ENCODE peak calls at places on chromosome 1, in five cellular contexts. Z is SK-N-SH, R is GM12878, Y is K562, U is HepG2. S is an unnamed sample.

GRCh38 chr1:155389831-155390230 is 69.1 kb downstream of the RUSC1 start:
- DNase-seq in Z (no peak), R (no peak), Y (no peak), U (no peak), S (no peak)

GRCh38 chr1:11885922-11886321 is 27.2 kb upstream of the NPPB start:
- DNase-seq in Z (no peak), R (no peak), Y (no peak), U (no peak), S (no peak)

GRCh38 chr1:236502972-236503639 is 20.7 kb upstream of the LGALS8 start:
- DNase-seq in Z (no peak), R (no peak), Y (peak), U (peak), S (peak)

GRCh38 chr1:38047603-38048146 is 1.1 kb upstream of the POU3F1 start:
- DNase-seq in Z (no peak), R (no peak), Y (no peak), U (no peak), S (no peak)

GRCh38 chr1:111963985-111964738 is 25.3 kb downstream of the KCND3 start:
- DNase-seq in Z (no peak), R (no peak), Y (no peak), U (no peak), S (no peak)

GRCh38 chr1:14987829-14988603 is 165.5 kb upstream of the TMEM51 start:
- DNase-seq in Z (peak), R (no peak), Y (no peak), U (no peak), S (no peak)

GRCh38 chr1:99535470-99536164 is 110.3 kb upstream of the PALMD start:
- DNase-seq in Z (no peak), R (no peak), Y (peak), U (no peak), S (no peak)

GRCh38 chr1:53729536-53730485 is 9.2 kb downstream of the GLIS1 start:
- DNase-seq in Z (no peak), R (no peak), Y (no peak), U (no peak), S (no peak)

GRCh38 chr1:7941437-7941793 is 776 bp upstream of the TNFRSF9 start:
- DNase-seq in Z (no peak), R (no peak), Y (peak), U (no peak), S (no peak)

GRCh38 chr1:107557095-107557494 is 407.9 kb downstream of the VAV3 start:
- DNase-seq in Z (no peak), R (no peak), Y (no peak), U (no peak), S (no peak)

GRCh38 chr1:159009287-159009686 is 420 bp upstream of the IFI16 start:
- DNase-seq in Z (no peak), R (no peak), Y (no peak), U (no peak), S (no peak)

GRCh38 chr1:201602413-201603265 is 63.7 kb downstream of the NAV1 start:
- DNase-seq in Z (no peak), R (no peak), Y (peak), U (no peak), S (no peak)

GRCh38 chr1:183810172-183810571 is 5.3 kb downstream of the RGL1 start:
- DNase-seq in Z (no peak), R (peak), Y (no peak), U (no peak), S (no peak)

GRCh38 chr1:107530543-107530942 is 389.7 kb downstream of the NTNG1 start:
- DNase-seq in Z (no peak), R (no peak), Y (no peak), U (no peak), S (no peak)

GRCh38 chr1:26110731-26111529 is 694 bp upstream of the PDIK1L start:
- DNase-seq in Z (peak), R (no peak), Y (peak), U (peak), S (no peak)

GRCh38 chr1:26156285-26157038 is 2.4 kb upstream of the FAM110D start:
- DNase-seq in Z (peak), R (no peak), Y (no peak), U (no peak), S (no peak)

GRCh38 chr1:217734973-217735372 is 103.8 kb downstream of the SPATA17 start:
- DNase-seq in Z (no peak), R (no peak), Y (no peak), U (no peak), S (no peak)

GRCh38 chr1:8674912-8675311 is 142.5 kb downstream of the RERE start:
- DNase-seq in Z (peak), R (no peak), Y (no peak), U (no peak), S (no peak)

GRCh38 chr1:61626820-61627219 is 98.1 kb downstream of the TM2D1 start:
- DNase-seq in Z (no peak), R (no peak), Y (no peak), U (no peak), S (no peak)

GRCh38 chr1:210757677-210758076 is 376.3 kb downstream of the KCNH1 start:
- DNase-seq in Z (no peak), R (no peak), Y (no peak), U (no peak), S (no peak)

GRCh38 chr1:222095606-222096475 is 354.0 kb upstream of the DUSP10 start:
- DNase-seq in Z (peak), R (peak), Y (peak), U (peak), S (peak)

GRCh38 chr1:42639116-42639515 is 19.1 kb upstream of the PPIH start:
- DNase-seq in Z (no peak), R (no peak), Y (no peak), U (no peak), S (no peak)

GRCh38 chr1:226945106-226945857 is 5.2 kb downstream of the COQ8A start:
- DNase-seq in Z (no peak), R (no peak), Y (peak), U (peak), S (no peak)

GRCh38 chr1:228039986-228040385 is 33.2 kb downstream of the WNT3A start:
- DNase-seq in Z (no peak), R (no peak), Y (no peak), U (no peak), S (no peak)

GRCh38 chr1:147567594-147568381 is 26.5 kb downstream of the BCL9 start:
- DNase-seq in Z (no peak), R (no peak), Y (no peak), U (no peak), S (peak)

GRCh38 chr1:202189012-202189790 is 4.4 kb upstream of the LGR6 start:
- DNase-seq in Z (peak), R (no peak), Y (peak), U (peak), S (peak)

GRCh38 chr1:165501975-165502358 is 41.8 kb upstream of the LRRC52 start:
- DNase-seq in Z (no peak), R (no peak), Y (no peak), U (no peak), S (no peak)

GRCh38 chr1:226779536-226779935 is 40.5 kb upstream of the ITPKB start:
- DNase-seq in Z (no peak), R (no peak), Y (no peak), U (no peak), S (no peak)

GRCh38 chr1:30412241-30413110 is 310.9 kb downstream of the MATN1 start:
- DNase-seq in Z (no peak), R (no peak), Y (no peak), U (no peak), S (no peak)

GRCh38 chr1:6365047-6365446 is 28.5 kb downstream of the ACOT7 start:
- DNase-seq in Z (no peak), R (no peak), Y (no peak), U (no peak), S (no peak)

GRCh38 chr1:22883406-22883805 is 89.3 kb downstream of the LACTBL1 start:
- DNase-seq in Z (no peak), R (no peak), Y (no peak), U (no peak), S (no peak)

GRCh38 chr1:110829955-110830553 is 42.9 kb upstream of the CD53 start:
- DNase-seq in Z (peak), R (peak), Y (peak), U (peak), S (peak)

GRCh38 chr1:20725189-20726106 is 7.1 kb downstream of the SH2D5 start:
- DNase-seq in Z (peak), R (no peak), Y (no peak), U (no peak), S (no peak)

GRCh38 chr1:53992085-53992874 is 25.7 kb downstream of the LDLRAD1 start:
- DNase-seq in Z (no peak), R (no peak), Y (peak), U (peak), S (no peak)

GRCh38 chr1:172180886-172181285 is 239.6 kb upstream of the C1orf105 start:
- DNase-seq in Z (no peak), R (peak), Y (no peak), U (no peak), S (no peak)

GRCh38 chr1:241499910-241500309 is 19.6 kb downstream of the FH start:
- DNase-seq in Z (peak), R (no peak), Y (peak), U (peak), S (no peak)

GRCh38 chr1:118862755-118863154 is 125.4 kb downstream of the TBX15 start:
- DNase-seq in Z (no peak), R (no peak), Y (no peak), U (peak), S (no peak)

GRCh38 chr1:234093741-234094140 is 189.3 kb downstream of the SLC35F3 start:
- DNase-seq in Z (peak), R (no peak), Y (no peak), U (no peak), S (no peak)

GRCh38 chr1:6969106-6969505 is 183.9 kb downstream of the CAMTA1 start:
- DNase-seq in Z (peak), R (no peak), Y (no peak), U (no peak), S (no peak)

GRCh38 chr1:208179303-208179702 is 64.9 kb downstream of the PLXNA2 start:
- DNase-seq in Z (peak), R (no peak), Y (peak), U (no peak), S (no peak)

DNA sequence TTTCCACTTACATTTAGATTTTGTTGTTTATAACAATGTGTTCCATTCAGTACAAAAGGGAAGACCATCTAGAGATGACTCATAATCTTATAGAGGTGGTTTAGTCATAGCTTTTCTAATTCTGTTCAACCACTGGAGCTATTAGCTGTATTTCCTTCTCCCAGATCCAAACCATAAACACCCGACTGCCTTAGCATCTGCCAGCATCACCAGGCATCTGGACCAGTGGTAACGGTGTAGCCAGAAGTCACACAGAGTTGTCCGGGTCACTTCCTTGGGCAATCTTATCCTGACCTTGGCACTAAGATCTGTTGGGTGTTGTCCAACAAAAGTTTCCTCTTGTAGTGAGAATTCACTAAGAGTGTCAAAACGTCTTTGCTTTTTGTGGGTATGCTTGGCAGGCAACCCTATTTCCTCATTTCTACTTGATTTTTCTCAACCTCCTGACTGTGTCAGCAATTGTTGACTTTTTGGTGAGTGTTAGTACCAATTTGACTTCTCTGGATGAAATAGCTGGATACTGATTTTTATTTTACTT is 372.1 kb upstream of the B3GALT2 start:
- DNase-seq in Z (no peak), R (no peak), Y (no peak), U (no peak), S (no peak)
- TF ChIP-seq RFX5 in Z (no peak), R (no peak), Y (no peak), U (no peak), S (no peak)

GRCh38 chr1:78227705-78228260 is 182.0 kb downstream of the GIPC2 start:
- DNase-seq in Z (no peak), R (no peak), Y (no peak), U (no peak), S (no peak)

GRCh38 chr1:78226784-78227183 is 181.0 kb downstream of the GIPC2 start:
- DNase-seq in Z (no peak), R (no peak), Y (no peak), U (no peak), S (no peak)

GRCh38 chr1:78231894-78232293 is 186.1 kb downstream of the GIPC2 start:
- DNase-seq in Z (no peak), R (no peak), Y (no peak), U (no peak), S (no peak)

GRCh38 chr1:78231477-78231876 is 185.7 kb downstream of the GIPC2 start:
- DNase-seq in Z (no peak), R (no peak), Y (no peak), U (no peak), S (no peak)

DNA sequence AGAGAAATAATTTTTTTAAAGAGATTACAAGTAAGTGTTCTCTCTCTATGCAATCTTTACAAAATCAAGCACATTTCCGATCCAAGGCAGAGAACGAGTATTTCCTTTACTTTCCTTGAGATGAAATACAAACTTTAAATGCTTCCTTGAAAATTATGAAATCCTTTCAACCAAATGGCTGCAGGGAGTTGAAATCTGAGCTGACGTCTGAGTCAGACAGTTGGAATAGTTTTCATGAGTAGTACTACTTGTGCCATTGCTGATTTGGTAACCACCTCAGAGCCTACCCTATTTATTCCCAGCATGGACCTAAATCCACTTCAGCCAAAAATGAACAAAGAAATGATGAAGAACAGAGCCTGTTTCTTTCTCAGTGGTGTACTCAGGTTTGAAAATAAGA is 183.6 kb downstream of the GIPC2 start:
- DNase-seq in Z (no peak), R (no peak), Y (no peak), U (no peak), S (no peak)
- H3K4me2 ChIP-seq in Z (no peak), R (no peak), Y (no peak), U (no peak), S (no peak)

GRCh38 chr1:113904674-113905434 is at the start of the genes AP4B1 and DCLRE1B:
- DNase-seq in Z (peak), R (peak), Y (peak), U (peak), S (peak)
- TF ChIP-seq GABPA in Z (peak), R (peak), Y (peak), U (peak), S (peak)

DNA sequence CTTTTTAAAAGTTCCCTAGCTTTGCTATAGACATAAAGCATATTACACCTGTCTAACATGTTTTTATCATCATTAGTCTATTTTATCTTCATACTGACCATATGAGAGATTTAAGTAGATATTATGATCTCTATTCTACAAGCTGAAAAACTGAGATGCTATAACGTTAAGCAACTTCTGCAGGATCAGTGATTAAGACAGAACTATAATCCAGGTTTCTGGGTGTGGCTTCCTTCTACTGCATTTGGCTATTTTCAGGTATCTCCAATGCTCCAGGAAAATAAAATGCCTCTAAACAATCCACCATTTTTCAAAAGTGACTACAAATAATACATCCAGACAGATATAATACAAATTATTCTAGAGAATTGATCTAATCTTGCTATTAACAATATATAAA is 53.4 kb downstream of the RGS2 start:
- DNase-seq in Z (no peak), R (no peak), Y (no peak), U (no peak), S (no peak)
- TF ChIP-seq RFX5 in Z (no peak), R (no peak), Y (no peak), U (no peak), S (no peak)

GRCh38 chr1:153945795-153946621 is 510 bp downstream of the DENND4B start:
- DNase-seq in Z (peak), R (peak), Y (peak), U (no peak), S (peak)

GRCh38 chr1:153944005-153944821 is 2.3 kb downstream of the DENND4B start:
- DNase-seq in Z (peak), R (no peak), Y (no peak), U (no peak), S (no peak)

GRCh38 chr1:153946622-153947246 is at the start of gene DENND4B:
- DNase-seq in Z (peak), R (no peak), Y (peak), U (peak), S (peak)

GRCh38 chr1:153944822-153945117 is 1.7 kb downstream of the DENND4B start:
- DNase-seq in Z (no peak), R (no peak), Y (no peak), U (no peak), S (no peak)

GRCh38 chr1:153945131-153945794 is 1.3 kb downstream of the DENND4B start:
- DNase-seq in Z (peak), R (no peak), Y (peak), U (no peak), S (no peak)
- H3K4me2 ChIP-seq in Z (peak), R (peak), Y (peak), U (peak), S (peak)

GRCh38 chr1:19327301-19327700 is 15.2 kb downstream of the SLC66A1 start:
- DNase-seq in Z (no peak), R (no peak), Y (no peak), U (no peak), S (no peak)
- TF ChIP-seq GABPA in Z (no peak), R (no peak), Y (no peak), U (no peak), S (no peak)